ENCODE peak calls at places on chromosomes 11 and 22, in seven cellular contexts. One of them, this sample, is unnamed.

GRCh38 chr22:46864314-46865051 is 102.0 kb downstream of the TBC1D22A start:
- DNase-seq in heart right ventricle: no peak
- DNase-seq in ascending aorta: no peak
- DNase-seq in choroid plexus epithelial cell: no peak
- DNase-seq in lower lobe of right lung: no peak
- DNase-seq in pancreas: no peak
- DNase-seq in osteoblast: no peak
- DNase-seq in this sample: no peak

GRCh38 chr11:28767574-28767973 is 659.4 kb downstream of the METTL15 start:
- DNase-seq in choroid plexus epithelial cell: no peak
- DNase-seq in heart right ventricle: no peak
- DNase-seq in ascending aorta: no peak
- DNase-seq in osteoblast: no peak
- DNase-seq in lower lobe of right lung: no peak
- DNase-seq in pancreas: no peak
- DNase-seq in this sample: no peak

GRCh38 chr11:32088117-32088941 is 2.5 kb upstream of the RCN1 start:
- DNase-seq in osteoblast: peak; percentile 91
- DNase-seq in ascending aorta: no peak
- DNase-seq in choroid plexus epithelial cell: peak; percentile 95
- DNase-seq in pancreas: no peak
- DNase-seq in lower lobe of right lung: no peak
- DNase-seq in heart right ventricle: peak; percentile 43
- DNase-seq in this sample: no peak

GRCh38 chr11:31966846-31967245 is 124.0 kb upstream of the RCN1 start:
- DNase-seq in heart right ventricle: no peak
- DNase-seq in osteoblast: no peak
- DNase-seq in ascending aorta: no peak
- DNase-seq in pancreas: no peak
- DNase-seq in choroid plexus epithelial cell: no peak
- DNase-seq in lower lobe of right lung: no peak
- DNase-seq in this sample: no peak

GRCh38 chr22:49382451-49382735 is 445.3 kb downstream of the BRD1 start:
- DNase-seq in lower lobe of right lung: peak; percentile 20
- DNase-seq in choroid plexus epithelial cell: no peak
- DNase-seq in pancreas: no peak
- DNase-seq in osteoblast: no peak
- DNase-seq in ascending aorta: no peak
- DNase-seq in heart right ventricle: no peak
- DNase-seq in this sample: no peak

GRCh38 chr11:120516461-120517389 is 5.2 kb downstream of the GRIK4 start:
- DNase-seq in pancreas: peak; percentile 56
- DNase-seq in heart right ventricle: no peak
- DNase-seq in lower lobe of right lung: peak; percentile 47
- DNase-seq in osteoblast: peak; percentile 56
- DNase-seq in choroid plexus epithelial cell: no peak
- DNase-seq in ascending aorta: no peak
- DNase-seq in this sample: peak; percentile 86

GRCh38 chr22:45891471-45891995 is 85.4 kb downstream of the WNT7B start:
- DNase-seq in osteoblast: peak; percentile 62
- DNase-seq in ascending aorta: no peak
- DNase-seq in choroid plexus epithelial cell: no peak
- DNase-seq in pancreas: peak; percentile 51
- DNase-seq in heart right ventricle: peak; percentile 12
- DNase-seq in lower lobe of right lung: peak; percentile 43
- DNase-seq in this sample: peak; percentile 90

GRCh38 chr11:65150513-65151271 is 16.4 kb upstream of the SYVN1 start:
- DNase-seq in pancreas: peak; percentile 95
- DNase-seq in lower lobe of right lung: peak; percentile 92
- DNase-seq in ascending aorta: peak; percentile 90
- DNase-seq in choroid plexus epithelial cell: peak; percentile 73
- DNase-seq in heart right ventricle: peak; percentile 81
- DNase-seq in osteoblast: peak; percentile 87
- DNase-seq in this sample: no peak

GRCh38 chr22:44456661-44457412 is 41.2 kb downstream of the RTL6 start:
- DNase-seq in lower lobe of right lung: no peak
- DNase-seq in ascending aorta: no peak
- DNase-seq in choroid plexus epithelial cell: no peak
- DNase-seq in pancreas: no peak
- DNase-seq in osteoblast: no peak
- DNase-seq in heart right ventricle: no peak
- DNase-seq in this sample: no peak

GRCh38 chr11:76808996-76809395 is 25.8 kb downstream of the TSKU start:
- DNase-seq in choroid plexus epithelial cell: no peak
- DNase-seq in heart right ventricle: no peak
- DNase-seq in osteoblast: no peak
- DNase-seq in ascending aorta: no peak
- DNase-seq in lower lobe of right lung: no peak
- DNase-seq in pancreas: no peak
- DNase-seq in this sample: no peak

GRCh38 chr11:76807206-76807875 is 24.2 kb downstream of the TSKU start:
- DNase-seq in ascending aorta: no peak
- DNase-seq in choroid plexus epithelial cell: peak; percentile 88
- DNase-seq in heart right ventricle: peak; percentile 88
- DNase-seq in lower lobe of right lung: peak; percentile 91
- DNase-seq in pancreas: peak; percentile 94
- DNase-seq in osteoblast: peak; percentile 91
- DNase-seq in this sample: no peak

GRCh38 chr11:76811259-76811658 is 28.1 kb downstream of the TSKU start:
- DNase-seq in osteoblast: no peak
- DNase-seq in lower lobe of right lung: no peak
- DNase-seq in pancreas: no peak
- DNase-seq in choroid plexus epithelial cell: no peak
- DNase-seq in ascending aorta: no peak
- DNase-seq in heart right ventricle: no peak
- DNase-seq in this sample: no peak

GRCh38 chr11:76808158-76808557 is 25.0 kb downstream of the TSKU start:
- DNase-seq in pancreas: no peak
- DNase-seq in heart right ventricle: no peak
- DNase-seq in ascending aorta: no peak
- DNase-seq in osteoblast: no peak
- DNase-seq in lower lobe of right lung: no peak
- DNase-seq in choroid plexus epithelial cell: no peak
- DNase-seq in this sample: no peak

GRCh38 chr11:76810151-76810853 is 27.1 kb downstream of the TSKU start:
- DNase-seq in choroid plexus epithelial cell: peak; percentile 60
- DNase-seq in osteoblast: peak; percentile 85
- DNase-seq in pancreas: no peak
- DNase-seq in heart right ventricle: no peak
- DNase-seq in ascending aorta: no peak
- DNase-seq in lower lobe of right lung: no peak
- DNase-seq in this sample: no peak
- TF ChIP-seq CTCF in choroid plexus epithelial cell: peak; percentile 59
- TF ChIP-seq CTCF in osteoblast: peak; percentile 74
- TF ChIP-seq CTCF in pancreas: peak; percentile 22
- TF ChIP-seq CTCF in heart right ventricle: peak; percentile 72
- TF ChIP-seq CTCF in ascending aorta: peak; percentile 35
- TF ChIP-seq CTCF in lower lobe of right lung: peak; percentile 67
- TF ChIP-seq CTCF in this sample: peak; percentile 80

GRCh38 chr11:125062931-125063428 is at the start of gene SLC37A2:
- DNase-seq in ascending aorta: peak; percentile 51
- DNase-seq in osteoblast: peak; percentile 93
- DNase-seq in lower lobe of right lung: peak; percentile 84
- DNase-seq in heart right ventricle: peak; percentile 68
- DNase-seq in choroid plexus epithelial cell: peak; percentile 57
- DNase-seq in pancreas: peak; percentile 87
- DNase-seq in this sample: no peak
- TF ChIP-seq CTCF in ascending aorta: peak; percentile 9
- TF ChIP-seq CTCF in osteoblast: peak; percentile 11
- TF ChIP-seq CTCF in lower lobe of right lung: peak; percentile 48
- TF ChIP-seq CTCF in heart right ventricle: peak; percentile 19
- TF ChIP-seq CTCF in choroid plexus epithelial cell: peak; percentile 3
- TF ChIP-seq CTCF in pancreas: peak; percentile 11
- TF ChIP-seq CTCF in this sample: peak; percentile 66

DNA sequence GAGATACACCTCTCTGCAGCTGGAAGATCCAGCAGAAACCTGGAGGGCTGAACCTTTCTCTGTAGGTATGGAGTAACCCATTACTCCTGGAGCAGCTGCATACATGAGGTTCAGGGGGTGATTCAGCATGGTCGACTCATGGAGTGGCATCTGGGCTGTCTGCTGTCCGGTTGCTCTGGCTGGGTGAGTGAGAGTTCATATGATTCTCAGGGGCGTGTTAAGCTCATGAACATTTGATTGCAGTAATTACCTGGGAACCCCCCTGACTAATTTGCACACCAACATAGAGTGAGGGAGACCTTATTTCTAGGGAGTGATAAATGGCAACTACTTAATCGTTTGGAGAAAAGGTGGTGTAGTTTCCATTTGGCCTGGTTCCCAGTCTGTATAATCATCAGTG is 661.9 kb downstream of the ETS1 start:
- DNase-seq in heart right ventricle: no peak
- DNase-seq in choroid plexus epithelial cell: peak; percentile 15
- DNase-seq in pancreas: no peak
- DNase-seq in ascending aorta: no peak
- DNase-seq in osteoblast: no peak
- DNase-seq in lower lobe of right lung: no peak
- DNase-seq in this sample: no peak
- TF ChIP-seq CTCF in heart right ventricle: no peak
- TF ChIP-seq CTCF in choroid plexus epithelial cell: no peak
- TF ChIP-seq CTCF in pancreas: no peak
- TF ChIP-seq CTCF in ascending aorta: no peak
- TF ChIP-seq CTCF in osteoblast: no peak
- TF ChIP-seq CTCF in lower lobe of right lung: no peak
- TF ChIP-seq CTCF in this sample: no peak

GRCh38 chr11:61892085-61892370 is 683 bp upstream of the FADS3 start:
- DNase-seq in choroid plexus epithelial cell: no peak
- DNase-seq in lower lobe of right lung: no peak
- DNase-seq in heart right ventricle: no peak
- DNase-seq in ascending aorta: no peak
- DNase-seq in osteoblast: no peak
- DNase-seq in pancreas: peak; percentile 69
- DNase-seq in this sample: no peak
- TF ChIP-seq CTCF in choroid plexus epithelial cell: peak; percentile 27
- TF ChIP-seq CTCF in lower lobe of right lung: no peak
- TF ChIP-seq CTCF in heart right ventricle: no peak
- TF ChIP-seq CTCF in ascending aorta: no peak
- TF ChIP-seq CTCF in osteoblast: no peak
- TF ChIP-seq CTCF in pancreas: no peak
- TF ChIP-seq CTCF in this sample: peak; percentile 5

DNA sequence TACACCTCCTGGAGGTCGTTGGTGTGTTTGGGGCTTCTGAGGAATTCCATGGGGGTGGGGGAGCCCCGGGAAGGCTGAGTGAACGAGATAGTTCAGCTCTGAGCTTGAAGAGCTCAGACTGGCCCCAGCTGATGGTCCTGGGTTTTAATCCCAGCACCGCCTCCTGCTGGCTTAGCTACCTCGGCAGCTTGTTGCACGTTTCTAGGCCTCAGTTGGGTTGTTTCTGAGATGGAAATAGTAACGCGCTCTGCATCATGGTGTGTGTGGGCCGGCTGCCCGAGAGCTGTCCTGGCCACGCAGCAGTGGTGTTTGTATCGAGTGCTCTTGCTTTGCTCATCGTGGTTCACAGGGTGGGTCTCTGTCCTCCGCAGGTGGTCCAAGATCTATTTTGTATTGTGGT is 37.4 kb downstream of the TPCN2 start:
- DNase-seq in heart right ventricle: no peak
- DNase-seq in lower lobe of right lung: no peak
- DNase-seq in ascending aorta: no peak
- DNase-seq in choroid plexus epithelial cell: no peak
- DNase-seq in pancreas: no peak
- DNase-seq in osteoblast: no peak
- DNase-seq in this sample: no peak
- TF ChIP-seq CTCF in heart right ventricle: no peak
- TF ChIP-seq CTCF in lower lobe of right lung: no peak
- TF ChIP-seq CTCF in ascending aorta: no peak
- TF ChIP-seq CTCF in choroid plexus epithelial cell: peak; percentile 37
- TF ChIP-seq CTCF in pancreas: no peak
- TF ChIP-seq CTCF in osteoblast: no peak
- TF ChIP-seq CTCF in this sample: peak; percentile 47

GRCh38 chr22:17422736-17423343 is 53.6 kb downstream of the CECR2 start:
- DNase-seq in choroid plexus epithelial cell: no peak
- DNase-seq in lower lobe of right lung: no peak
- DNase-seq in pancreas: no peak
- DNase-seq in heart right ventricle: no peak
- DNase-seq in ascending aorta: no peak
- DNase-seq in osteoblast: no peak
- DNase-seq in this sample: no peak
- TF ChIP-seq CTCF in choroid plexus epithelial cell: no peak
- TF ChIP-seq CTCF in lower lobe of right lung: no peak
- TF ChIP-seq CTCF in pancreas: no peak
- TF ChIP-seq CTCF in heart right ventricle: no peak
- TF ChIP-seq CTCF in ascending aorta: no peak
- TF ChIP-seq CTCF in osteoblast: no peak
- TF ChIP-seq CTCF in this sample: no peak